ENCODE peak calls at places on chromosome 3, in eight cellular contexts. T, S, F, G, B, Q, M and A are unnamed samples.

GRCh38 chr3:20984594-20985207 is 766.3 kb downstream of the ZNF385D start:
- DNase-seq in G (no peak), M (no peak), B (no peak), S (no peak), F (no peak), T (no peak), Q (no peak), A (no peak)

GRCh38 chr3:127235706-127236105 is 42.8 kb downstream of the PRR23E start:
- DNase-seq in T (no peak), M (no peak), G (no peak), B (no peak), S (no peak), F (no peak), Q (no peak), A (no peak)

GRCh38 chr3:43378066-43378935 is 92.0 kb downstream of the SNRK start:
- DNase-seq in B (no peak), M (peak), T (peak), Q (peak), F (peak), G (no peak), S (peak), A (no peak)

GRCh38 chr3:170222647-170223541 is 670 bp downstream of the PRKCI start:
- DNase-seq in F (peak), T (no peak), M (peak), Q (peak), S (no peak), B (no peak), G (no peak), A (peak)

GRCh38 chr3:55524565-55525244 is 37.6 kb upstream of the WNT5A start:
- DNase-seq in T (no peak), M (no peak), G (no peak), Q (no peak), F (no peak), B (no peak), S (no peak), A (no peak)

GRCh38 chr3:116947148-116947547 is 237.6 kb downstream of the TUSC7 start:
- DNase-seq in T (no peak), B (no peak), Q (no peak), S (no peak), M (no peak), F (no peak), G (no peak), A (no peak)

GRCh38 chr3:105688821-105689220 is 180.0 kb downstream of the CBLB start:
- DNase-seq in B (no peak), S (no peak), T (no peak), F (no peak), M (no peak), Q (no peak), G (no peak), A (no peak)

GRCh38 chr3:44342191-44342790 is 3.7 kb downstream of the TCAIM start:
- DNase-seq in Q (peak), B (no peak), T (no peak), M (no peak), S (no peak), G (peak), F (no peak), A (no peak)

GRCh38 chr3:23671901-23672589 is 133.7 kb upstream of the UBE2E1 start:
- DNase-seq in F (no peak), G (no peak), M (peak), T (no peak), S (no peak), Q (no peak), B (no peak), A (no peak)

GRCh38 chr3:186915808-186916796 is 14.2 kb upstream of the ST6GAL1 start:
- DNase-seq in M (no peak), B (no peak), S (no peak), T (no peak), G (no peak), Q (no peak), F (no peak), A (no peak)